ENCODE peak calls at places on chromosomes 2 and 18, in eight cellular contexts. One of them, this sample, is unnamed.

GRCh38 chr18:44513233-44513632 is 167.5 kb upstream of the SETBP1 start:
- DNase-seq in transverse colon: no peak
- DNase-seq in OCI-LY7: no peak
- DNase-seq in Peyer's patch: no peak
- DNase-seq in uterus: no peak
- DNase-seq in BE2C: no peak
- DNase-seq in mammary epithelial cell: no peak
- DNase-seq in adipocyte: no peak
- DNase-seq in this sample: no peak

GRCh38 chr2:101722878-101723277 is 25.4 kb downstream of the MAP4K4 start:
- DNase-seq in Peyer's patch: no peak
- DNase-seq in transverse colon: no peak
- DNase-seq in BE2C: no peak
- DNase-seq in adipocyte: no peak
- DNase-seq in mammary epithelial cell: no peak
- DNase-seq in uterus: no peak
- DNase-seq in OCI-LY7: no peak
- DNase-seq in this sample: no peak

GRCh38 chr2:148813603-148814065 is 61.4 kb upstream of the KIF5C start:
- DNase-seq in uterus: no peak
- DNase-seq in adipocyte: no peak
- DNase-seq in Peyer's patch: peak; percentile 35
- DNase-seq in mammary epithelial cell: no peak
- DNase-seq in transverse colon: peak; percentile 25
- DNase-seq in BE2C: no peak
- DNase-seq in OCI-LY7: peak; percentile 52
- DNase-seq in this sample: no peak

GRCh38 chr2:67839668-67840067 is 223.1 kb downstream of the C1D start:
- DNase-seq in OCI-LY7: no peak
- DNase-seq in transverse colon: no peak
- DNase-seq in BE2C: no peak
- DNase-seq in mammary epithelial cell: no peak
- DNase-seq in uterus: no peak
- DNase-seq in adipocyte: no peak
- DNase-seq in Peyer's patch: no peak
- DNase-seq in this sample: no peak

GRCh38 chr18:73663581-73663980 is 484.1 kb downstream of the FBXO15 start:
- DNase-seq in OCI-LY7: no peak
- DNase-seq in Peyer's patch: no peak
- DNase-seq in mammary epithelial cell: peak; percentile 23
- DNase-seq in transverse colon: no peak
- DNase-seq in uterus: no peak
- DNase-seq in BE2C: no peak
- DNase-seq in adipocyte: no peak
- DNase-seq in this sample: no peak

GRCh38 chr2:218781691-218782528 is at the start of gene CYP27A1:
- DNase-seq in transverse colon: peak; percentile 70
- DNase-seq in adipocyte: peak; percentile 72
- DNase-seq in Peyer's patch: no peak
- DNase-seq in mammary epithelial cell: no peak
- DNase-seq in uterus: peak; percentile 50
- DNase-seq in OCI-LY7: no peak
- DNase-seq in BE2C: peak; percentile 22
- DNase-seq in this sample: no peak

GRCh38 chr2:189366349-189366748 is 74.9 kb upstream of the WDR75 start:
- DNase-seq in mammary epithelial cell: no peak
- DNase-seq in BE2C: no peak
- DNase-seq in uterus: no peak
- DNase-seq in adipocyte: no peak
- DNase-seq in transverse colon: no peak
- DNase-seq in Peyer's patch: no peak
- DNase-seq in OCI-LY7: no peak
- DNase-seq in this sample: no peak

GRCh38 chr2:182066439-182067061 is 80.9 kb downstream of the PPP1R1C start:
- DNase-seq in mammary epithelial cell: peak; percentile 87
- DNase-seq in OCI-LY7: no peak
- DNase-seq in uterus: no peak
- DNase-seq in adipocyte: peak; percentile 83
- DNase-seq in BE2C: no peak
- DNase-seq in transverse colon: no peak
- DNase-seq in Peyer's patch: no peak
- DNase-seq in this sample: no peak

GRCh38 chr2:134410831-134411231 is 157.0 kb downstream of the MGAT5 start:
- DNase-seq in mammary epithelial cell: no peak
- DNase-seq in transverse colon: peak; percentile 18
- DNase-seq in uterus: no peak
- DNase-seq in adipocyte: no peak
- DNase-seq in Peyer's patch: no peak
- DNase-seq in OCI-LY7: peak; percentile 38
- DNase-seq in BE2C: peak; percentile 8
- DNase-seq in this sample: no peak

GRCh38 chr18:3036108-3036507 is 23.2 kb upstream of the LPIN2 start:
- DNase-seq in mammary epithelial cell: peak; percentile 74
- DNase-seq in transverse colon: no peak
- DNase-seq in adipocyte: no peak
- DNase-seq in Peyer's patch: no peak
- DNase-seq in BE2C: no peak
- DNase-seq in OCI-LY7: no peak
- DNase-seq in uterus: no peak
- DNase-seq in this sample: no peak

GRCh38 chr2:70962885-70963878 is 15.2 kb upstream of the ANKRD53 start:
- DNase-seq in OCI-LY7: no peak
- DNase-seq in uterus: no peak
- DNase-seq in transverse colon: no peak
- DNase-seq in Peyer's patch: no peak
- DNase-seq in mammary epithelial cell: no peak
- DNase-seq in BE2C: no peak
- DNase-seq in adipocyte: no peak
- DNase-seq in this sample: no peak

GRCh38 chr2:135904590-135904989 is 28.3 kb upstream of the MCM6 start:
- DNase-seq in uterus: no peak
- DNase-seq in BE2C: no peak
- DNase-seq in adipocyte: peak; percentile 68
- DNase-seq in OCI-LY7: no peak
- DNase-seq in Peyer's patch: no peak
- DNase-seq in mammary epithelial cell: peak; percentile 36
- DNase-seq in transverse colon: no peak
- DNase-seq in this sample: no peak

GRCh38 chr2:226560325-226560724 is 239.3 kb downstream of the IRS1 start:
- DNase-seq in OCI-LY7: no peak
- DNase-seq in transverse colon: no peak
- DNase-seq in adipocyte: no peak
- DNase-seq in uterus: no peak
- DNase-seq in BE2C: no peak
- DNase-seq in Peyer's patch: no peak
- DNase-seq in mammary epithelial cell: no peak
- DNase-seq in this sample: no peak

GRCh38 chr2:75053484-75054112 is 95.2 kb downstream of the POLE4 start:
- DNase-seq in transverse colon: peak; percentile 9
- DNase-seq in OCI-LY7: peak; percentile 55
- DNase-seq in Peyer's patch: peak; percentile 17
- DNase-seq in mammary epithelial cell: peak; percentile 24
- DNase-seq in BE2C: peak; percentile 28
- DNase-seq in adipocyte: no peak
- DNase-seq in uterus: no peak
- DNase-seq in this sample: peak; percentile 73

GRCh38 chr18:5057348-5058012 is 139.6 kb downstream of the AKAIN1 start:
- DNase-seq in uterus: no peak
- DNase-seq in OCI-LY7: peak; percentile 74
- DNase-seq in transverse colon: peak; percentile 52
- DNase-seq in Peyer's patch: no peak
- DNase-seq in adipocyte: peak; percentile 58
- DNase-seq in BE2C: peak; percentile 36
- DNase-seq in mammary epithelial cell: peak; percentile 15
- DNase-seq in this sample: peak; percentile 66

GRCh38 chr18:76441002-76441667 is 53.9 kb downstream of the ZNF516 start:
- DNase-seq in Peyer's patch: no peak
- DNase-seq in BE2C: no peak
- DNase-seq in adipocyte: no peak
- DNase-seq in OCI-LY7: no peak
- DNase-seq in transverse colon: no peak
- DNase-seq in uterus: no peak
- DNase-seq in mammary epithelial cell: no peak
- DNase-seq in this sample: no peak

GRCh38 chr2:155905640-155906039 is 426.9 kb downstream of the NR4A2 start:
- DNase-seq in OCI-LY7: no peak
- DNase-seq in transverse colon: no peak
- DNase-seq in BE2C: no peak
- DNase-seq in mammary epithelial cell: no peak
- DNase-seq in Peyer's patch: no peak
- DNase-seq in uterus: no peak
- DNase-seq in adipocyte: no peak
- DNase-seq in this sample: no peak

GRCh38 chr2:188678921-188679320 is 295.3 kb upstream of the COL3A1 start:
- DNase-seq in adipocyte: peak; percentile 84
- DNase-seq in BE2C: no peak
- DNase-seq in mammary epithelial cell: peak; percentile 12
- DNase-seq in Peyer's patch: no peak
- DNase-seq in transverse colon: no peak
- DNase-seq in uterus: no peak
- DNase-seq in OCI-LY7: no peak
- DNase-seq in this sample: no peak

GRCh38 chr2:45533771-45534170 is 77.3 kb downstream of the SRBD1 start:
- DNase-seq in mammary epithelial cell: no peak
- DNase-seq in adipocyte: peak; percentile 89
- DNase-seq in transverse colon: no peak
- DNase-seq in OCI-LY7: no peak
- DNase-seq in Peyer's patch: no peak
- DNase-seq in BE2C: no peak
- DNase-seq in uterus: no peak
- DNase-seq in this sample: no peak

DNA sequence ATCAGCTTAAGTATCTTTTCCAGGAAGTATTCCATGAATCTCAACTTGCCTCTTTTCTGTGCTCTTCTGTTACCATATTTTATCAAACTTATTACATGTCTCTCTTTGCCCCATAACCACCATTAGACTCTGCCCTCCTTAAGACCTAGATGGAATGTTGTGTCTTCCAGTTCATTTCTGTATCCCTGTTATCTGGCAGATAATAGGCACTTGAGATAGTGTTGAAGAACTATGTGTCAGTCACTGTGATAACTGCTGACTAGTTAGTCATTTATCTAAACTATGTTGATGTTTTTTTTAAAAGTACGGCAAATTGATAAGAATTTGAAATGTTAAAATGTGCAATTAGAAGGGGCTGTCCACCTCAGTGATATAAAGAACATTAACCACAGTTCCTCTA is 41.8 kb downstream of the GLS start:
- DNase-seq in mammary epithelial cell: no peak
- DNase-seq in BE2C: no peak
- DNase-seq in uterus: no peak
- DNase-seq in transverse colon: no peak
- DNase-seq in OCI-LY7: no peak
- DNase-seq in Peyer's patch: no peak
- DNase-seq in adipocyte: no peak
- DNase-seq in this sample: no peak
- H3K4me1 ChIP-seq in mammary epithelial cell: peaks cover 5% of the 10 kb centered on the region
- H3K4me1 ChIP-seq in BE2C: peaks cover 8% of the 10 kb centered on the region
- H3K4me1 ChIP-seq in uterus: no peaks in the 10 kb centered on the region
- H3K4me1 ChIP-seq in transverse colon: no peaks in the 10 kb centered on the region
- H3K4me1 ChIP-seq in OCI-LY7: no peaks in the 10 kb centered on the region
- H3K4me1 ChIP-seq in Peyer's patch: no peaks in the 10 kb centered on the region
- H3K4me1 ChIP-seq in adipocyte: no peaks in the 10 kb centered on the region
- H3K4me1 ChIP-seq in this sample: peaks cover 12% of the 10 kb centered on the region

DNA sequence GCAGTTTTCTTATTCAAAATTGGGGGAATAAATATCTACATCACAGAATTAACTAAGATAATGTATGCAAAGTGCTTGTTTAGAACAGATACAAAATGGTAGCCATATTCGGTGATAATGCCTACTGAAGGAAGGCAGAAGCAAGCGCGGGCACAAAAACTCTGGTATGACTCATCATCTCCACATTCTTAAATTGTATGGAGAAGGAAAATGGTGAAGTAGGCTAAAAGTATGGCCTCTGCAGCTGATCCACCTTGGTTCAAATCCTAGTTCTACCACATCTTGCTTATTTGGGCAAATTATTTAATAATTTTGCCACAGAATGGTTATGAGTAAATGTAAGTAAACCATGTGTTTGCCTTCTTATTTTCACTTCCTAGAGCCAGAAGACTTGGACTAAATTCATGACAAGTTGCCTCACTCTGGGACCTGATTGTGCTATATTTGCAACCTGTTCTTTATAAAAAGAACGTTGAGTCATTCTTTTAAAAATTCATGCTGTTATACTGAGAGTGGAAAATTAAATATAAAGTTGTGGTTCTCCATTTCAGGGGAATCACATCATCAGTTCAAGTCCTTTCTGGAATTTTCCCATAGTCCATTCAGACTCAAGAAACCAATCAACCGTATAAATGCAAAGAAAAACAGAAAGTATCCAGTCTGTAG is 9.0 kb upstream of the CDK15 start:
- DNase-seq in uterus: no peak
- DNase-seq in mammary epithelial cell: peak; percentile 35
- DNase-seq in OCI-LY7: no peak
- DNase-seq in transverse colon: no peak
- DNase-seq in BE2C: no peak
- DNase-seq in adipocyte: peak; percentile 88
- DNase-seq in Peyer's patch: no peak
- DNase-seq in this sample: no peak
- H3K4me3 ChIP-seq in uterus: no peak overlapping the region
- H3K4me3 ChIP-seq in mammary epithelial cell: no peak overlapping the region
- H3K4me3 ChIP-seq in OCI-LY7: no peak overlapping the region
- H3K4me3 ChIP-seq in transverse colon: no peak overlapping the region
- H3K4me3 ChIP-seq in BE2C: no peak overlapping the region
- H3K4me3 ChIP-seq in adipocyte: no peak overlapping the region
- H3K4me3 ChIP-seq in Peyer's patch: no peak overlapping the region
- H3K4me3 ChIP-seq in this sample: no peak overlapping the region

DNA sequence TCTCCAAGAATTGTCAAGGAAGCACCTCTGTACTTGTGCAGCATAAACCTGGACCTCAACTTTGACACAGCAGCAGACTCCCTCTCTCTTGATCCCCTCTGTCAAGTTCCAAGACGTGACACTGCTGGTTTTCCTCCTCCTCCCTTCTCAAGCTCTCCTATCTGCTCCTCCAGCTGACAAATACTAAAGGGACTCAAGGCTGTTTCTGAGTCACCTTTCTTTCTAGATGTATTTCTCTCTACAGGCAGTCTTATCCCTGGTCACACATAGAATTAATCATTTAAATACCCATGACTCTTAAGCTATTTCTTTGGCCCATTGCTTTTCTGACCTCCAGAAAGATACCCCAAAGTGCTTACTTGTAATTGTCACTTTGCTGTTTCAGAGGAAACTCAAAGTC is 53.5 kb downstream of the SEPTIN10 start:
- DNase-seq in Peyer's patch: no peak
- DNase-seq in mammary epithelial cell: no peak
- DNase-seq in BE2C: no peak
- DNase-seq in transverse colon: no peak
- DNase-seq in adipocyte: peak; percentile 24
- DNase-seq in uterus: no peak
- DNase-seq in OCI-LY7: no peak
- DNase-seq in this sample: no peak
- H3K36me3 ChIP-seq in Peyer's patch: peaks cover 21% of the 10 kb centered on the region
- H3K36me3 ChIP-seq in mammary epithelial cell: peaks cover 5% of the 10 kb centered on the region
- H3K36me3 ChIP-seq in BE2C: no peaks in the 10 kb centered on the region
- H3K36me3 ChIP-seq in transverse colon: no peaks in the 10 kb centered on the region
- H3K36me3 ChIP-seq in adipocyte: peaks cover 29% of the 10 kb centered on the region
- H3K36me3 ChIP-seq in uterus: no peaks in the 10 kb centered on the region
- H3K36me3 ChIP-seq in OCI-LY7: no peaks in the 10 kb centered on the region
- H3K36me3 ChIP-seq in this sample: peaks cover 16% of the 10 kb centered on the region

GRCh38 chr2:199329466-199329865 is 128.3 kb downstream of the SATB2 start:
- DNase-seq in adipocyte: no peak
- DNase-seq in uterus: no peak
- DNase-seq in mammary epithelial cell: no peak
- DNase-seq in transverse colon: no peak
- DNase-seq in OCI-LY7: no peak
- DNase-seq in Peyer's patch: no peak
- DNase-seq in BE2C: no peak
- DNase-seq in this sample: no peak
- H3K4me1 ChIP-seq in adipocyte: no peaks in the 10 kb centered on the region
- H3K4me1 ChIP-seq in uterus: no peaks in the 10 kb centered on the region
- H3K4me1 ChIP-seq in mammary epithelial cell: no peaks in the 10 kb centered on the region
- H3K4me1 ChIP-seq in transverse colon: no peaks in the 10 kb centered on the region
- H3K4me1 ChIP-seq in OCI-LY7: peaks cover 54% of the 10 kb centered on the region
- H3K4me1 ChIP-seq in Peyer's patch: no peaks in the 10 kb centered on the region
- H3K4me1 ChIP-seq in BE2C: no peaks in the 10 kb centered on the region
- H3K4me1 ChIP-seq in this sample: no peaks in the 10 kb centered on the region

This sample was measured in HAP-1.